ENCODE peak calls at places on chromosomes 1 and 21, in six cellular contexts. I is bronchial epithelial cell, T is IMR-90, R is endothelial cell of umbilical vein, F is SK-N-SH, W is suprapubic skin. L is an unnamed sample.

GRCh38 chr1:5975133-5975880 is 16.9 kb downstream of the NPHP4 start:
- DNase-seq in I (peak; percentile 33), T (peak; percentile 64), R (peak; percentile 57), F (peak; percentile 84), W (peak; percentile 48), L (no peak)

GRCh38 chr21:15190412-15190811 is 125.6 kb upstream of the NRIP1 start:
- DNase-seq in I (no peak), T (no peak), R (no peak), F (no peak), W (no peak), L (no peak)

GRCh38 chr21:36696640-36697472 is 2.1 kb upstream of the SIM2 start:
- DNase-seq in I (no peak), T (peak; percentile 6), R (no peak), F (peak; percentile 43), W (no peak), L (no peak)

GRCh38 chr1:95013948-95014574 is 58.7 kb downstream of the ALG14 start:
- DNase-seq in I (peak; percentile 46), T (no peak), R (peak; percentile 86), F (no peak), W (no peak), L (no peak)

GRCh38 chr21:28943631-28944030 is 49.0 kb downstream of the LTN1 start:
- DNase-seq in I (peak; percentile 3), T (peak; percentile 28), R (peak; percentile 63), F (no peak), W (no peak), L (no peak)

GRCh38 chr1:4108741-4109625 is 208.9 kb upstream of the C1orf174 start:
- DNase-seq in I (no peak), T (no peak), R (no peak), F (peak; percentile 71), W (peak; percentile 35), L (no peak)

GRCh38 chr1:116134178-116134773 is 23.1 kb downstream of the MAB21L3 start:
- DNase-seq in I (no peak), T (no peak), R (no peak), F (no peak), W (no peak), L (no peak)

GRCh38 chr1:32014199-32014936 is 700 bp downstream of the KHDRBS1 start:
- DNase-seq in I (peak; percentile 30), T (peak; percentile 36), R (peak; percentile 62), F (peak; percentile 69), W (peak; percentile 82), L (peak; percentile 52)

GRCh38 chr1:184959626-184960025 is 14.7 kb downstream of the NIBAN1 start:
- DNase-seq in I (no peak), T (no peak), R (no peak), F (no peak), W (no peak), L (no peak)

GRCh38 chr21:46083271-46084040 is 14.5 kb upstream of the COL6A2 start:
- DNase-seq in I (no peak), T (no peak), R (no peak), F (no peak), W (peak; percentile 73), L (no peak)

GRCh38 chr1:39490596-39491145 is 765 bp upstream of the BMP8A start:
- DNase-seq in I (no peak), T (no peak), R (no peak), F (no peak), W (no peak), L (no peak)

GRCh38 chr1:59077739-59078503 is 219.0 kb upstream of the FGGY start:
- DNase-seq in I (no peak), T (no peak), R (no peak), F (peak; percentile 27), W (no peak), L (no peak)

GRCh38 chr1:228145050-228145343 is 4.7 kb upstream of the GJC2 start:
- DNase-seq in I (no peak), T (no peak), R (no peak), F (peak; percentile 10), W (peak; percentile 55), L (no peak)

GRCh38 chr1:4213599-4213998 is 313.5 kb upstream of the C1orf174 start:
- DNase-seq in I (no peak), T (no peak), R (no peak), F (no peak), W (no peak), L (no peak)

GRCh38 chr1:13725714-13726175 is 25.8 kb downstream of the PRDM2 start:
- DNase-seq in I (peak; percentile 58), T (peak; percentile 25), R (peak; percentile 33), F (peak; percentile 26), W (no peak), L (peak; percentile 25)

GRCh38 chr1:118136511-118136937 is 48.5 kb downstream of the SPAG17 start:
- DNase-seq in I (peak; percentile 84), T (peak; percentile 90), R (no peak), F (no peak), W (no peak), L (peak; percentile 17)

GRCh38 chr1:201562257-201562656 is 23.3 kb downstream of the NAV1 start:
- DNase-seq in I (peak; percentile 25), T (peak; percentile 96), R (no peak), F (peak; percentile 88), W (no peak), L (no peak)

GRCh38 chr1:165900576-165901380 is 73.4 kb downstream of the UCK2 start:
- DNase-seq in I (peak; percentile 76), T (no peak), R (peak; percentile 90), F (no peak), W (no peak), L (no peak)

GRCh38 chr1:26408604-26409003 is 2.0 kb upstream of the LIN28A start:
- DNase-seq in I (peak; percentile 50), T (peak; percentile 71), R (peak; percentile 77), F (no peak), W (peak; percentile 83), L (peak; percentile 30)

GRCh38 chr1:193660428-193660827 is 474.0 kb upstream of the B3GALT2 start:
- DNase-seq in I (no peak), T (no peak), R (no peak), F (no peak), W (no peak), L (no peak)

GRCh38 chr1:24541711-24542346 is 14.1 kb upstream of the NCMAP start:
- DNase-seq in I (no peak), T (no peak), R (no peak), F (peak; percentile 46), W (no peak), L (no peak)

GRCh38 chr1:6251233-6251632 is 7.3 kb downstream of the HES3 start:
- DNase-seq in I (no peak), T (no peak), R (no peak), F (no peak), W (no peak), L (no peak)

GRCh38 chr21:25708467-25709065 is 26.1 kb downstream of the ATP5PF start:
- DNase-seq in I (peak; percentile 34), T (peak; percentile 56), R (peak; percentile 56), F (peak; percentile 47), W (no peak), L (no peak)

GRCh38 chr1:154550070-154550469 is 8.4 kb downstream of the UBE2Q1 start:
- DNase-seq in I (no peak), T (no peak), R (no peak), F (no peak), W (no peak), L (no peak)

GRCh38 chr1:154549371-154549770 is 9.1 kb downstream of the UBE2Q1 start:
- DNase-seq in I (no peak), T (no peak), R (no peak), F (no peak), W (no peak), L (no peak)

GRCh38 chr1:154552036-154552435 is 6.4 kb downstream of the UBE2Q1 start:
- DNase-seq in I (no peak), T (no peak), R (no peak), F (no peak), W (no peak), L (no peak)

GRCh38 chr1:154551474-154551873 is 7.0 kb downstream of the UBE2Q1 start:
- DNase-seq in I (no peak), T (no peak), R (no peak), F (no peak), W (no peak), L (no peak)

DNA sequence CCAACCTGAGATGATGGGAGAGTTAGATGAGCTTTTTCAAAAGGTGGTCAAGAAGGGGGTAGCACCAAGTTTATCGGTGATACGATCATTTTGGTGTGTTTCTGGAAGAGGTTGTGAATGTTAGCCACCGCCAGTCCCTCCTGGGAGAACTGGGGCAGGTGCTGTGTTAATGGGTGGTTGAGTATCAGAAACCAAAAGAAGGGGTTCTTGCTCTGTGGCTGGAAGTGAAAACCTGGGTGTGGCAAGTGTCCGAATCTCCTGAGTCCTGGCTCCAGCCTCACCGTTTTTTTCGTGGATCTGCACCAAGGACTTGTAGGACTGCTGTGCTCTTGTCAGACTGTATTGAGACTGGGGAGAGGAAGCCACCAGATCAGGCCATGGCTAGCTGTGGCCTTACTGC is 7.8 kb downstream of the UBE2Q1 start:
- DNase-seq in I (no peak), T (no peak), R (no peak), F (no peak), W (no peak), L (no peak)
- H3K36me3 ChIP-seq in I (peaks cover 37% of the 10 kb centered on the region), T (peaks cover 64% of the 10 kb centered on the region), R (peaks cover 59% of the 10 kb centered on the region), F (peaks cover 73% of the 10 kb centered on the region), W (peaks cover 71% of the 10 kb centered on the region), L (peaks cover 54% of the 10 kb centered on the region)

GRCh38 chr1:11285883-11286734 is 13.1 kb downstream of the UBIAD1 start:
- DNase-seq in I (peak; percentile 30), T (peak; percentile 34), R (peak; percentile 18), F (peak; percentile 49), W (no peak), L (no peak)
- TF ChIP-seq CTCF in I (peak; percentile 40), T (peak; percentile 40), R (no peak), F (peak; percentile 55), W (no peak), L (no peak)

DNA sequence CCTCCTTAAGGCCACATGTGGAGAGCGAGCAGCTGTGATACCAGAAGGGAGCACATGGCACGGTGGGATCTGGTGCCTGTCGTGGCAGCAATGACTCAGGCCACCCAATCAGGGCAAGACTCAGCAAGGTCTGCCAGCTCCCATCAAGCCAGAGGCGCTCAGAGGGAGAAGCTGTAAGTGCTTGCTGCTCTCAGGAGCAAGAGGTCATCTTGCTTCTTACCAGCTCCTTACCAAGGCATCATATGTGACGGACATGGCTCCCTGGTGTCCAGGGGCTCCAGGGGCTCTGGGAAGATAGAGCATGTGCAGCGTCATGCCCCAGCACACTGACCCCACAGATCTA is 72.9 kb downstream of the ITPKB start:
- DNase-seq in I (no peak), T (no peak), R (no peak), F (no peak), W (no peak), L (no peak)
- H3K4me3 ChIP-seq in I (no peak overlapping the region), T (no peak overlapping the region), R (no peak overlapping the region), F (no peak overlapping the region), W (no peak overlapping the region), L (no peak overlapping the region)

GRCh38 chr1:112576240-112576639 is 42.7 kb downstream of the ST7L start:
- DNase-seq in I (no peak), T (no peak), R (no peak), F (no peak), W (no peak), L (no peak)

GRCh38 chr1:112579801-112580510 is 39.0 kb downstream of the ST7L start:
- DNase-seq in I (no peak), T (peak; percentile 79), R (no peak), F (no peak), W (no peak), L (no peak)

GRCh38 chr1:112575154-112575804 is 43.7 kb downstream of the ST7L start:
- DNase-seq in I (peak; percentile 75), T (peak; percentile 98), R (peak; percentile 45), F (no peak), W (no peak), L (no peak)
- H3K36me3 ChIP-seq in I (peaks cover 5% of the 10 kb centered on the region), T (peaks cover 9% of the 10 kb centered on the region), R (peaks cover 2% of the 10 kb centered on the region), F (peaks cover 16% of the 10 kb centered on the region), W (peaks cover 79% of the 10 kb centered on the region), L (no peaks in the 10 kb centered on the region)